ENCODE peak calls at places on chromosome 9, in seven cellular contexts. E is effector memory CD4-positive, alpha-beta T cell; H is right cardiac atrium; Q is Peyer's patch; R is heart left ventricle; U is neural progenitor cell; K is adrenal gland. P is an unnamed sample.
A peak's percentile ranks its signal among the peaks of the same experiment; 100 is the strongest.

GRCh38 chr9:126703330-126704156 is 89.8 kb downstream of the LMX1B start:
- DNase-seq in E (no peak), H (no peak), Q (no peak), R (peak; percentile 18), U (peak; percentile 2), K (no peak), P (peak; percentile 19)

GRCh38 chr9:132798817-132799790 is 79.0 kb downstream of the AK8 start:
- DNase-seq in E (no peak), H (peak; percentile 78), Q (no peak), R (no peak), U (no peak), K (peak; percentile 75), P (peak; percentile 52)

GRCh38 chr9:29208670-29209069 is 1635.4 kb upstream of the C9orf72 start:
- DNase-seq in E (no peak), H (no peak), Q (no peak), R (no peak), U (no peak), K (no peak), P (no peak)

GRCh38 chr9:21964925-21965385 is 29.2 kb downstream of the CDKN2A start:
- DNase-seq in E (peak; percentile 64), H (no peak), Q (no peak), R (no peak), U (peak; percentile 22), K (peak; percentile 39), P (peak; percentile 70)

GRCh38 chr9:36704148-36704547 is 131.5 kb downstream of the MELK start:
- DNase-seq in E (no peak), H (no peak), Q (no peak), R (no peak), U (no peak), K (no peak), P (no peak)

GRCh38 chr9:127867356-127868277 is 9.9 kb downstream of the AK1 start:
- DNase-seq in E (no peak), H (peak; percentile 86), Q (no peak), R (peak; percentile 74), U (peak; percentile 37), K (no peak), P (peak; percentile 72)

GRCh38 chr9:133998915-133999580 is 6.9 kb upstream of the VAV2 start:
- DNase-seq in E (no peak), H (no peak), Q (no peak), R (no peak), U (no peak), K (no peak), P (no peak)

GRCh38 chr9:78280982-78281668 is 15.8 kb upstream of the PSAT1 start:
- DNase-seq in E (no peak), H (peak; percentile 93), Q (no peak), R (peak; percentile 80), U (no peak), K (peak; percentile 85), P (no peak)

GRCh38 chr9:23123048-23123632 is 676.5 kb downstream of the DMRTA1 start:
- DNase-seq in E (no peak), H (no peak), Q (no peak), R (no peak), U (peak; percentile 69), K (peak; percentile 26), P (peak; percentile 7)

GRCh38 chr9:126459546-126459945 is 132.9 kb downstream of the MVB12B start:
- DNase-seq in E (no peak), H (no peak), Q (no peak), R (no peak), U (no peak), K (no peak), P (no peak)

GRCh38 chr9:72856985-72857631 is 95.7 kb downstream of the ALDH1A1 start:
- DNase-seq in E (no peak), H (no peak), Q (no peak), R (no peak), U (peak; percentile 46), K (no peak), P (peak; percentile 27)

GRCh38 chr9:132163876-132164603 is 2.2 kb downstream of the NTNG2 start:
- DNase-seq in E (no peak), H (no peak), Q (no peak), R (no peak), U (peak; percentile 67), K (no peak), P (peak; percentile 73)

GRCh38 chr9:18359335-18359734 is 114.6 kb upstream of the ADAMTSL1 start:
- DNase-seq in E (no peak), H (no peak), Q (no peak), R (no peak), U (no peak), K (no peak), P (no peak)

GRCh38 chr9:127173063-127173462 is 50.6 kb upstream of the ANGPTL2 start:
- DNase-seq in E (no peak), H (no peak), Q (no peak), R (no peak), U (no peak), K (no peak), P (no peak)

GRCh38 chr9:133995012-133995896 is 3.1 kb upstream of the VAV2 start:
- DNase-seq in E (no peak), H (no peak), Q (no peak), R (no peak), U (no peak), K (peak; percentile 38), P (peak; percentile 65)

GRCh38 chr9:98184326-98184725 is 8.1 kb downstream of the CORO2A start:
- DNase-seq in E (no peak), H (no peak), Q (no peak), R (no peak), U (no peak), K (no peak), P (no peak)

GRCh38 chr9:13485068-13485596 is 205.6 kb upstream of the MPDZ start:
- DNase-seq in E (no peak), H (peak; percentile 70), Q (no peak), R (peak; percentile 78), U (no peak), K (no peak), P (no peak)

GRCh38 chr9:27248702-27249101 is 48.2 kb downstream of the EQTN start:
- DNase-seq in E (no peak), H (no peak), Q (no peak), R (no peak), U (no peak), K (no peak), P (no peak)

GRCh38 chr9:89433826-89434225 is 64.1 kb downstream of the SEMA4D start:
- DNase-seq in E (no peak), H (no peak), Q (no peak), R (no peak), U (no peak), K (no peak), P (no peak)

GRCh38 chr9:114000671-114001409 is 77.3 kb downstream of the AMBP start:
- DNase-seq in E (no peak), H (no peak), Q (no peak), R (no peak), U (no peak), K (peak; percentile 10), P (peak; percentile 17)

GRCh38 chr9:98551511-98552286 is 157.0 kb downstream of the GABBR2 start:
- DNase-seq in E (no peak), H (no peak), Q (no peak), R (no peak), U (no peak), K (no peak), P (no peak)

GRCh38 chr9:5559659-5560058 is 49.3 kb downstream of the PDCD1LG2 start:
- DNase-seq in E (no peak), H (no peak), Q (no peak), R (no peak), U (no peak), K (no peak), P (no peak)

GRCh38 chr9:110152704-110153374 is 55.1 kb downstream of the C9orf152 start:
- DNase-seq in E (no peak), H (no peak), Q (no peak), R (no peak), U (peak; percentile 77), K (no peak), P (peak; percentile 63)

GRCh38 chr9:102867488-102867887 is 127.6 kb upstream of the CYLC2 start:
- DNase-seq in E (no peak), H (peak; percentile 23), Q (no peak), R (peak; percentile 48), U (no peak), K (peak; percentile 14), P (no peak)

GRCh38 chr9:21812945-21813568 is 10.6 kb downstream of the MTAP start:
- DNase-seq in E (peak; percentile 62), H (peak; percentile 81), Q (peak; percentile 69), R (peak; percentile 64), U (peak; percentile 74), K (peak; percentile 74), P (peak; percentile 58)

DNA sequence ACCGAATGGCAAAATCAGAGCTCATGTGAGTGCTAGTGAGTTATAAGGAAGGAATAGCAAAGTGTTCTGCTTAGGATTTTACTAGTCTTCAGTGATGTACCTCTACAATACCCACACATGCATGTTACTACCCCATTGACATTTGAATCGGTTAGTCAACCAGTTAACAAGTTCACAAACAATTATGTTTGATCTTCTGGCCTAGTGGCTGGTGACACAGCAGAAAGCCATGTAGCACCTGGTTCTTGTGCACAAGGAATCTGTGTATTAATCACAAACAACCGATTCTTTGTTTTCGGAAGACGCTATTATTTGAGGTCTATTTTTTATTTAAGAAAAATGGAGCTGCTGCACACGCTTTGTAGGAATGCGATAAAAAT is 41.9 kb downstream of the NTRK2 start:
- DNase-seq in E (no peak), H (no peak), Q (no peak), R (no peak), U (no peak), K (no peak), P (no peak)
- H3K27me3 ChIP-seq in E (no peaks in the 10 kb centered on the region), H (no peaks in the 10 kb centered on the region), Q (no peaks in the 10 kb centered on the region), R (no peaks in the 10 kb centered on the region), U (no peaks in the 10 kb centered on the region), K (no peaks in the 10 kb centered on the region), P (no peaks in the 10 kb centered on the region)

GRCh38 chr9:135684691-135685090 is 14.6 kb downstream of the SOHLH1 start:
- DNase-seq in E (no peak), H (no peak), Q (no peak), R (no peak), U (no peak), K (no peak), P (no peak)
- H3K27me3 ChIP-seq in E (no peaks in the 10 kb centered on the region), H (no peaks in the 10 kb centered on the region), Q (no peaks in the 10 kb centered on the region), R (no peaks in the 10 kb centered on the region), U (no peaks in the 10 kb centered on the region), K (peaks cover 3% of the 10 kb centered on the region), P (no peaks in the 10 kb centered on the region)

DNA sequence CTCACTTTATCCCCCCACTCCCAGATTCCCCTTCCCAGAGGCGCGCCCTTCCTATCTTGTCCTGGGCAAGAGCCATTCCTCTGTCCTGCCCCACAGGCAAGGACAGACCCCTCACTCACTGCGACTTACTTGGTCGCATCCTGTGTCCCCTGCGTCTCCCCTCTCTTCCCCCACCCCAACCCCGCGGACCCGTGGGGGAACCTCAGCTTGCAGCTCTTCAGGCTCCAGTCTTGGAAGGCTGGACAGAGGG is 542 bp downstream of the GGTA1 start:
- DNase-seq in E (no peak), H (no peak), Q (no peak), R (no peak), U (no peak), K (no peak), P (peak; percentile 66)
- H3K27me3 ChIP-seq in E (peaks cover 13% of the 10 kb centered on the region), H (no peaks in the 10 kb centered on the region), Q (no peaks in the 10 kb centered on the region), R (no peaks in the 10 kb centered on the region), U (peaks cover 72% of the 10 kb centered on the region), K (no peaks in the 10 kb centered on the region), P (peaks cover 38% of the 10 kb centered on the region)

DNA sequence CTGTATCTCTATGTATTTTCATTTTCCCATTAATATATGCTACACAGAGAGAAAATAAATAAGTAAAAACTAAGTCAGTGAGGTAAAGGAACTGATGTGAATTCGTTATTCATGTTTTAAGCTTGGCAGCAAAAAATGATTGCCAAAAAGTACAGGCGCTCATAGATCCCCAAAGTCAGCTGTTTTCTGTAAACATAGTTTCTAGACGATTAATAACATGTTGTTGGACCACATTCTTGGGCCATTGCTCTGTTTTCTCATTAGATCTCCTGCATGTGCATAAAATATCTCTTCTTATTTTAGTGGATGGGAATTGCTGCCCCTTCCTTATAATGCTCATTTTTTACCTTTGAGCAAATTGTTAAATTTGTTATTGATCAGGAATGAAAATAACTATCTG is 215.2 kb downstream of the TLE1 start:
- DNase-seq in E (no peak), H (no peak), Q (no peak), R (no peak), U (no peak), K (no peak), P (no peak)
- H3K27me3 ChIP-seq in E (no peaks in the 10 kb centered on the region), H (no peaks in the 10 kb centered on the region), Q (no peaks in the 10 kb centered on the region), R (no peaks in the 10 kb centered on the region), U (no peaks in the 10 kb centered on the region), K (no peaks in the 10 kb centered on the region), P (no peaks in the 10 kb centered on the region)